ENCODE peak calls at places on chromosome 2, in nine cellular contexts. Z is NCI-H1436, G is K562, L is posterior vena cava, A is Calu3, F is NCI-H2029, J is nephron progenitor cell, R is midbrain, B is naive B cell. M is an unnamed sample.

GRCh38 chr2:145203931-145204330 is 684.0 kb upstream of the ZEB2 start:
- DNase-seq in F (no peak), J (peak; percentile 25), A (no peak), G (no peak), R (no peak), B (no peak), Z (no peak), L (no peak), M (no peak)

GRCh38 chr2:96601382-96602292 is 36.5 kb downstream of the KANSL3 start:
- DNase-seq in R (no peak), A (no peak), Z (no peak), J (no peak), G (peak; percentile 23), F (no peak), B (no peak), L (no peak), M (no peak)

GRCh38 chr2:157492189-157492773 is 48.4 kb upstream of the CYTIP start:
- DNase-seq in L (no peak), G (peak; percentile 29), A (peak; percentile 76), Z (peak; percentile 55), B (peak; percentile 62), J (peak; percentile 65), F (peak; percentile 69), R (peak; percentile 81), M (peak; percentile 60)

GRCh38 chr2:236579746-236580315 is 10.2 kb downstream of the ACKR3 start:
- DNase-seq in J (no peak), L (peak; percentile 80), A (no peak), F (no peak), G (no peak), Z (no peak), R (peak; percentile 54), B (no peak), M (no peak)

GRCh38 chr2:128281852-128282245 is 36.8 kb downstream of the HS6ST1 start:
- DNase-seq in A (no peak), F (no peak), G (no peak), L (no peak), R (no peak), J (no peak), Z (no peak), B (no peak), M (no peak)

GRCh38 chr2:160512484-160512883 is 18.9 kb upstream of the RBMS1 start:
- DNase-seq in Z (no peak), R (no peak), J (no peak), F (no peak), L (no peak), G (no peak), A (no peak), B (no peak), M (no peak)

GRCh38 chr2:237737196-237737865 is 61.2 kb upstream of the RBM44 start:
- DNase-seq in Z (no peak), J (no peak), G (no peak), B (no peak), A (no peak), F (no peak), L (peak; percentile 41), R (no peak), M (no peak)

GRCh38 chr2:6914829-6915228 is 2.4 kb upstream of the RNF144A start:
- DNase-seq in F (peak; percentile 11), B (no peak), J (no peak), L (no peak), Z (no peak), A (peak; percentile 62), R (no peak), G (no peak), M (peak; percentile 62)

M was measured in MG63.